ENCODE peak calls at places on chromosomes 13 and 19, in seven cellular contexts. One of them, this sample, is unnamed. For H3K36me3, the result is how much of the 10 kb centered on the place peaks cover.

GRCh38 chr13:86476656-86477055 is 677.4 kb upstream of the SLITRK6 start:
- DNase-seq in stomach: no peak
- DNase-seq in body of pancreas: no peak
- DNase-seq in ascending aorta: no peak
- DNase-seq in colonic mucosa: no peak
- DNase-seq in SJSA1: no peak
- DNase-seq in brain microvascular endothelial cell: no peak
- DNase-seq in this sample: no peak

GRCh38 chr13:44354884-44355283 is 18.7 kb upstream of the SERP2 start:
- DNase-seq in stomach: no peak
- DNase-seq in body of pancreas: no peak
- DNase-seq in ascending aorta: no peak
- DNase-seq in colonic mucosa: no peak
- DNase-seq in SJSA1: no peak
- DNase-seq in brain microvascular endothelial cell: no peak
- DNase-seq in this sample: no peak

GRCh38 chr13:88978607-88979006 is 1307.4 kb downstream of the SLITRK5 start:
- DNase-seq in stomach: no peak
- DNase-seq in body of pancreas: no peak
- DNase-seq in ascending aorta: no peak
- DNase-seq in colonic mucosa: no peak
- DNase-seq in SJSA1: no peak
- DNase-seq in brain microvascular endothelial cell: no peak
- DNase-seq in this sample: no peak

GRCh38 chr13:44697058-44697457 is 120.9 kb upstream of the TSC22D1 start:
- DNase-seq in stomach: no peak
- DNase-seq in body of pancreas: no peak
- DNase-seq in ascending aorta: no peak
- DNase-seq in colonic mucosa: no peak
- DNase-seq in SJSA1: no peak
- DNase-seq in brain microvascular endothelial cell: no peak
- DNase-seq in this sample: no peak

GRCh38 chr13:32535748-32536147 is 2.8 kb downstream of the N4BP2L2 start:
- DNase-seq in stomach: no peak
- DNase-seq in body of pancreas: no peak
- DNase-seq in ascending aorta: no peak
- DNase-seq in colonic mucosa: no peak
- DNase-seq in SJSA1: no peak
- DNase-seq in brain microvascular endothelial cell: no peak
- DNase-seq in this sample: no peak

GRCh38 chr19:33794578-33795369 is 1.9 kb upstream of the KCTD15 start:
- DNase-seq in stomach: no peak
- DNase-seq in body of pancreas: no peak
- DNase-seq in ascending aorta: no peak
- DNase-seq in colonic mucosa: no peak
- DNase-seq in SJSA1: no peak
- DNase-seq in brain microvascular endothelial cell: no peak
- DNase-seq in this sample: no peak

GRCh38 chr13:27339299-27339698 is 68.7 kb downstream of the RASL11A start:
- DNase-seq in stomach: peak
- DNase-seq in body of pancreas: peak
- DNase-seq in ascending aorta: no peak
- DNase-seq in colonic mucosa: peak
- DNase-seq in SJSA1: no peak
- DNase-seq in brain microvascular endothelial cell: peak
- DNase-seq in this sample: no peak

GRCh38 chr13:30972888-30973377 is 40.5 kb downstream of the TEX26 start:
- DNase-seq in stomach: no peak
- DNase-seq in body of pancreas: no peak
- DNase-seq in ascending aorta: no peak
- DNase-seq in colonic mucosa: no peak
- DNase-seq in SJSA1: no peak
- DNase-seq in brain microvascular endothelial cell: no peak
- DNase-seq in this sample: peak

GRCh38 chr13:50400930-50401553 is 385.8 kb downstream of the KCNRG start:
- DNase-seq in stomach: no peak
- DNase-seq in body of pancreas: no peak
- DNase-seq in ascending aorta: no peak
- DNase-seq in colonic mucosa: no peak
- DNase-seq in SJSA1: no peak
- DNase-seq in brain microvascular endothelial cell: peak
- DNase-seq in this sample: peak

GRCh38 chr19:11437955-11438354 is 2.5 kb downstream of the PRKCSH start:
- DNase-seq in stomach: no peak
- DNase-seq in body of pancreas: no peak
- DNase-seq in ascending aorta: no peak
- DNase-seq in colonic mucosa: no peak
- DNase-seq in SJSA1: no peak
- DNase-seq in brain microvascular endothelial cell: no peak
- DNase-seq in this sample: no peak

GRCh38 chr19:46412034-46412982 is 1.1 kb downstream of the CCDC8 start:
- DNase-seq in stomach: no peak
- DNase-seq in body of pancreas: peak
- DNase-seq in ascending aorta: no peak
- DNase-seq in colonic mucosa: no peak
- DNase-seq in SJSA1: no peak
- DNase-seq in brain microvascular endothelial cell: no peak
- DNase-seq in this sample: no peak

GRCh38 chr13:113671066-113672001 is 4.3 kb downstream of the GRK1 start:
- DNase-seq in stomach: peak
- DNase-seq in body of pancreas: peak
- DNase-seq in ascending aorta: no peak
- DNase-seq in colonic mucosa: no peak
- DNase-seq in SJSA1: no peak
- DNase-seq in brain microvascular endothelial cell: no peak
- DNase-seq in this sample: no peak

GRCh38 chr19:5801796-5802616 is 2.9 kb upstream of the NRTN start:
- DNase-seq in stomach: no peak
- DNase-seq in body of pancreas: no peak
- DNase-seq in ascending aorta: no peak
- DNase-seq in colonic mucosa: no peak
- DNase-seq in SJSA1: no peak
- DNase-seq in brain microvascular endothelial cell: no peak
- DNase-seq in this sample: no peak

GRCh38 chr19:50826492-50827240 is 3.1 kb upstream of the KLK1 start:
- DNase-seq in stomach: no peak
- DNase-seq in body of pancreas: no peak
- DNase-seq in ascending aorta: no peak
- DNase-seq in colonic mucosa: no peak
- DNase-seq in SJSA1: no peak
- DNase-seq in brain microvascular endothelial cell: no peak
- DNase-seq in this sample: no peak

GRCh38 chr13:48585456-48585840 is 52.6 kb upstream of the RCBTB2 start:
- DNase-seq in stomach: peak
- DNase-seq in body of pancreas: peak
- DNase-seq in ascending aorta: no peak
- DNase-seq in colonic mucosa: peak
- DNase-seq in SJSA1: no peak
- DNase-seq in brain microvascular endothelial cell: peak
- DNase-seq in this sample: peak

GRCh38 chr13:113920606-113921306 is 53.1 kb downstream of the C13orf46 start:
- DNase-seq in stomach: peak
- DNase-seq in body of pancreas: no peak
- DNase-seq in ascending aorta: no peak
- DNase-seq in colonic mucosa: no peak
- DNase-seq in SJSA1: no peak
- DNase-seq in brain microvascular endothelial cell: no peak
- DNase-seq in this sample: no peak

GRCh38 chr19:46975918-46976782 is 43.5 kb upstream of the NPAS1 start:
- DNase-seq in stomach: peak
- DNase-seq in body of pancreas: peak
- DNase-seq in ascending aorta: peak
- DNase-seq in colonic mucosa: peak
- DNase-seq in SJSA1: peak
- DNase-seq in brain microvascular endothelial cell: peak
- DNase-seq in this sample: peak

DNA sequence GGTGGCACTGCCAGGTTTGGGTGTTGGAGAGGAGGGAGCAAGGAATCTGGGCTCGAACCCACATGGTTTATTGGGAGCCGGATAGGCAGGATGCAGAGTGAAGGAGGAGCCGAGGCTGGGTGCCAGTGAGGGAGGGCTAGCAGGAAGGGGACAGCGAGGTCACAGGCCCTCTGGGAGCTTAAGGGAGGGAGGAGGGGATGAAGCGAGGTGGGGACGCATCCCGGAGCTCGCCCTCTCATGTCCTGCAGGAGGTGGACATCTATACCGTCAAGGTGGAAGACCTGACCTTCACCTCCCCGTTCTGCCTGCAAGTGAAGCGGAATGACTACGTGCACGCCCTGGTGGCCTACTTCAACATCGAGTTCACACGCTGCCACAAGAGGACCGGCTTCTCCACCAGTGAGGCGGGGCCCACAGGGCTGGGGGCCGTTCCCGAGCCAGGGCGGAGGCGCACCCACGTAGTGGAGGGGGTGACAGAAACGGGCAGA is 3.5 kb upstream of the ADM5 start:
- DNase-seq in stomach: no peak
- DNase-seq in body of pancreas: no peak
- DNase-seq in ascending aorta: no peak
- DNase-seq in colonic mucosa: no peak
- DNase-seq in SJSA1: no peak
- DNase-seq in brain microvascular endothelial cell: no peak
- DNase-seq in this sample: no peak
- H3K36me3 ChIP-seq in stomach: half or more
- H3K36me3 ChIP-seq in body of pancreas: under half
- H3K36me3 ChIP-seq in ascending aorta: half or more
- H3K36me3 ChIP-seq in colonic mucosa: under half
- H3K36me3 ChIP-seq in SJSA1: half or more
- H3K36me3 ChIP-seq in brain microvascular endothelial cell: under half
- H3K36me3 ChIP-seq in this sample: under half

DNA sequence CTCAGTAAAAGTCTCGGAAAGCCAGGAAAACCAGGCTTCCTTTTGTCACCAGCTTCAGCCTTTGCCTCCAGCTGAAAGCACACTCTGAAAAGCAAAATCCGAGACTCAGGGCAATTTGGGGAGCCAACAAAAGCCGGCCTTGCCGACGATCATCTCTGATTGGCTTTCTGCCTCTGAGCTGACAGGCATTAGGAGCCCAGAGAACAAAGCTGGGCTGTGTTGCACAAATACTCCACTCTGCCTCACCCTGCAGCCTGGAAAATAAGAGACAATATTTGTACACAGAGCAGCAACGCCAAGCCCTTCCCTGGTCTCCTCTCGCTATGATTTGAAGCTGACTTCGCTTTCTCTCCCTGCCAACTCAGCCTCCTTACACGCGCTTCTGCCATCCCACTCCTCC is 46.9 kb downstream of the CACNA1A start:
- DNase-seq in stomach: no peak
- DNase-seq in body of pancreas: no peak
- DNase-seq in ascending aorta: no peak
- DNase-seq in colonic mucosa: no peak
- DNase-seq in SJSA1: no peak
- DNase-seq in brain microvascular endothelial cell: no peak
- DNase-seq in this sample: no peak
- H3K4me3 ChIP-seq in stomach: no peak
- H3K4me3 ChIP-seq in body of pancreas: no peak
- H3K4me3 ChIP-seq in ascending aorta: no peak
- H3K4me3 ChIP-seq in colonic mucosa: no peak
- H3K4me3 ChIP-seq in SJSA1: no peak
- H3K4me3 ChIP-seq in brain microvascular endothelial cell: no peak
- H3K4me3 ChIP-seq in this sample: no peak

GRCh38 chr19:44869728-44870470 is 21.2 kb upstream of the TOMM40 start:
- DNase-seq in stomach: no peak
- DNase-seq in body of pancreas: no peak
- DNase-seq in ascending aorta: no peak
- DNase-seq in colonic mucosa: no peak
- DNase-seq in SJSA1: peak
- DNase-seq in brain microvascular endothelial cell: peak
- DNase-seq in this sample: no peak

GRCh38 chr19:44865196-44865767 is 19.2 kb downstream of the NECTIN2 start:
- DNase-seq in stomach: no peak
- DNase-seq in body of pancreas: no peak
- DNase-seq in ascending aorta: no peak
- DNase-seq in colonic mucosa: no peak
- DNase-seq in SJSA1: no peak
- DNase-seq in brain microvascular endothelial cell: no peak
- DNase-seq in this sample: no peak

GRCh38 chr19:44867578-44867977 is 21.5 kb downstream of the NECTIN2 start:
- DNase-seq in stomach: no peak
- DNase-seq in body of pancreas: no peak
- DNase-seq in ascending aorta: no peak
- DNase-seq in colonic mucosa: no peak
- DNase-seq in SJSA1: no peak
- DNase-seq in brain microvascular endothelial cell: no peak
- DNase-seq in this sample: no peak

GRCh38 chr19:44866672-44867071 is 20.6 kb downstream of the NECTIN2 start:
- DNase-seq in stomach: no peak
- DNase-seq in body of pancreas: no peak
- DNase-seq in ascending aorta: no peak
- DNase-seq in colonic mucosa: peak
- DNase-seq in SJSA1: no peak
- DNase-seq in brain microvascular endothelial cell: no peak
- DNase-seq in this sample: no peak

DNA sequence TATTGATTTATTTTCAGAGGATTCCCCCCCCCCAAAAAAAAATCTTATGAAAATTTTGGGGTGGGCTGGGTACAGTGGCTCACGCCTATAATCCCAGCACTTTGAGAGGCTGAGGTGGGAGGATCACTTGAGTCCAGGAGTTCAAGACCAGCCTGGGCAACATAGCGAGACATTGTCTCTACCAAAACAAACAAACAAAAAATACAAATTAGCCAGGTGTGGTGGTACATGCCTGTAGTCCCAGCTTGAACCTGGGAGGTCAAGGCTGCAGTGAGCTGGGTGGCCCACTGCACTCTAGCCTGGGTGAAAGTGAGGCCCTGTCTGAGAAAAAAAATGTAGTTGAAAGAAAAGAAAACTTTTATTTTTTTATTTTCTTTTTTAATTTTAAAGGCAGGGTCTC is 17.9 kb downstream of the NECTIN2 start:
- DNase-seq in stomach: no peak
- DNase-seq in body of pancreas: no peak
- DNase-seq in ascending aorta: no peak
- DNase-seq in colonic mucosa: no peak
- DNase-seq in SJSA1: no peak
- DNase-seq in brain microvascular endothelial cell: no peak
- DNase-seq in this sample: no peak
- H3K36me3 ChIP-seq in stomach: half or more
- H3K36me3 ChIP-seq in body of pancreas: under half
- H3K36me3 ChIP-seq in ascending aorta: half or more
- H3K36me3 ChIP-seq in colonic mucosa: under half
- H3K36me3 ChIP-seq in SJSA1: half or more
- H3K36me3 ChIP-seq in brain microvascular endothelial cell: under half
- H3K36me3 ChIP-seq in this sample: under half

DNA sequence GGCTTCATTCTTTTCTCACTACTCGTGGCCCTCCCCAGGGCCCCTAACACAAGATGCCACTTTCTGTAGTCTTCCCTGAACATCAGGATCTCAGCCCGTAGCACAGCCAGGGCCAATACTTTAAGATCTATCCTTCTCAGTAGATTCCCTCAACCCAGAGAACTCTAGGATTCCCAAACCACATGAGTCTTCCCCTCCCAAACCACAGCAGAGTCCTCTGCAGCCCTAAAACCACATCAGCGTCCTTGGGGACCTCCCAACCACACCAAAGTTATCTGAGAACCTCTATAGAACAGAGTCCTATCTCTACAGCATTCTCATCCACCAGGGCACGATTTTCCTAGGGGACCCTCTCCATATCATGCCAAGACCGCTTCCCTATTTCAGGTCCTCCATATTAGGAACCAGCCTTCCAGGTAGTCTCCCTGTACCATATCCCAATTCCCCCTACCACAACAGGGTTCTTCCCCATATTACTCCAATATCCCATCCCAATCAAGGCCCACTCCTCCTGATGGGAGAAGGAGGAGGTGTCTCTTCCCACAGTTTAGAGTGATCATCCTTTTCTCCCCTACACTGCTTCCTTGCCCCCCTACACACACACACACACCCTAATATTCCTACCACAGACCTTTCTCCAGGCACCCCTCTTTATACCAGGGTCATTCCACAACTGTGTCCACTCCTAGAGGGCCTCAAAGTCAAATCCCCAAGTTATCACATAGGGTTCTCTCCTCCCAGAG is 1.4 kb downstream of the DYRK1B start:
- DNase-seq in stomach: no peak
- DNase-seq in body of pancreas: no peak
- DNase-seq in ascending aorta: no peak
- DNase-seq in colonic mucosa: no peak
- DNase-seq in SJSA1: no peak
- DNase-seq in brain microvascular endothelial cell: peak
- DNase-seq in this sample: no peak
- H3K4me3 ChIP-seq in stomach: peak
- H3K4me3 ChIP-seq in body of pancreas: no peak
- H3K4me3 ChIP-seq in ascending aorta: peak
- H3K4me3 ChIP-seq in colonic mucosa: peak
- H3K4me3 ChIP-seq in SJSA1: peak
- H3K4me3 ChIP-seq in brain microvascular endothelial cell: peak
- H3K4me3 ChIP-seq in this sample: peak

This sample was measured in BJ.